ENCODE peak calls at places on chromosomes 13 and 19, in four cellular contexts. E is K562, H is H1, V is HepG2. W is an unnamed sample.
A peak's percentile ranks its signal among the peaks of the same experiment; 100 is the strongest.

GRCh38 chr13:35927554-35927953 is 203.6 kb downstream of the DCLK1 start:
- DNase-seq in V (no peak), H (no peak), E (no peak), W (no peak)

GRCh38 chr13:97506511-97506910 is 72.5 kb downstream of the RAP2A start:
- DNase-seq in V (no peak), H (no peak), E (no peak), W (no peak)

GRCh38 chr13:66887088-66887487 is 343.0 kb downstream of the PCDH9 start:
- DNase-seq in H (no peak), V (no peak), E (no peak), W (peak; percentile 13)

GRCh38 chr13:23980160-23980551 is 82.9 kb upstream of the C1QTNF9B start:
- DNase-seq in V (peak; percentile 12), E (peak; percentile 58), H (peak; percentile 38), W (no peak)

GRCh38 chr19:41206926-41207750 is 11.9 kb upstream of the AXL start:
- DNase-seq in V (no peak), E (peak; percentile 77), H (no peak), W (no peak)

GRCh38 chr19:29547361-29547960 is 21.7 kb downstream of the VSTM2B start:
- DNase-seq in V (no peak), E (no peak), H (no peak), W (no peak)

GRCh38 chr13:40477623-40478608 is 188.5 kb downstream of the FOXO1 start:
- DNase-seq in E (no peak), V (peak; percentile 75), H (no peak), W (no peak)

GRCh38 chr13:100274942-100275506 is 186.1 kb downstream of the PCCA start:
- DNase-seq in V (peak; percentile 3), E (peak; percentile 15), H (no peak), W (no peak)

GRCh38 chr13:44576396-44577235 is 486 bp upstream of the TSC22D1 start:
- DNase-seq in H (no peak), V (no peak), E (peak; percentile 18), W (no peak)

GRCh38 chr13:86464193-86464592 is 665.0 kb upstream of the SLITRK6 start:
- DNase-seq in H (no peak), V (no peak), E (no peak), W (no peak)

DNA sequence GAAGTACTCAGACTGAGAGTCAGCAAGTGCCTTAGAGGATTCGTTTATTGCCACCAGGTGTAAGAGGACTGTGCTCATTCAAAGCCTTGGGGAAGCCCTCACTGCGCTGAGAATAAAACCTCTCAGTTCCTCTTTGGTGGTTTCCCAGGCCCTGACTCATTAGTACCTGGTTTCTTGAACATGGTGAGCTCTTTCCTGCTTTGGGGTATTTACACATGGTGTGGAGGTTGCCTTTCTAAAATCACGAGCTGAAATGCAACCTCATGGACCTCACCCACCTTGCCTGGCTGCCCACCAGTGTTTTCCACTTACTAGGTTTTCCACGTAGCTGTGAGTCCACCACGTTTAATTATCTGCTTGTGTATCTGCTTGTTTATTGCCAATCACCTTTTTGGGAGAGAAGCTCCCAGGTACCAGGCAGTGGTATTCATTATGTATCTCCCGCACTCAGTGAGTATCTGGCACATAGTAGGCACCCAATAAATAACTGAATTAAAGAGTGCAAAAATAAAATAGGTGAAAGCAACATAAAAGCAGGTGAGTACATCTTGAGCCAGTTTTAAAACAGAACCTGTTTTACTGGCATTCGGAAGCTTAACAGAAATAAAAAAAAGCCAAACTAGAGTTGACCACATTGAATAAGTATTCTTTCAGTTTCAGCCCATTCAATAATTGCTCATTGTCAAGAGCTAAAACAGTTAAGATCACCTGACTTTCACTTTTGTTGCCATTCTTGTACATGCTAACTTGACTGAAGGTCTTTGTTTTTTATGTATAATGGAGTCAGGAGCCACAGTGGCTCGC is 533.0 kb downstream of the MYO16 start:
- DNase-seq in H (no peak), E (no peak), V (no peak), W (peak; percentile 98)
- TF ChIP-seq GABPA in H (no peak), E (no peak), V (no peak), W (peak; percentile 80)

GRCh38 chr13:33323766-33324525 is 38.4 kb upstream of the STARD13 start:
- DNase-seq in E (no peak), V (no peak), H (no peak), W (no peak)
- TF ChIP-seq CBX5 in E (no peak), V (no peak), H (no peak), W (no peak)

GRCh38 chr13:59047546-59047945 is 1116.2 kb downstream of the DIAPH3 start:
- DNase-seq in H (no peak), E (no peak), V (no peak), W (no peak)
- TF ChIP-seq GABPA in H (no peak), E (no peak), V (no peak), W (no peak)

GRCh38 chr13:111210082-111210481 is 95.0 kb downstream of the ARHGEF7 start:
- DNase-seq in E (no peak), V (no peak), H (no peak), W (no peak)

GRCh38 chr13:111210945-111211469 is 95.9 kb downstream of the ARHGEF7 start:
- DNase-seq in V (no peak), H (no peak), E (no peak), W (no peak)

GRCh38 chr13:111212517-111212873 is 97.4 kb downstream of the ARHGEF7 start:
- DNase-seq in E (no peak), V (no peak), H (no peak), W (no peak)

GRCh38 chr13:111210488-111210887 is 95.4 kb downstream of the ARHGEF7 start:
- DNase-seq in E (no peak), H (no peak), V (no peak), W (no peak)

DNA sequence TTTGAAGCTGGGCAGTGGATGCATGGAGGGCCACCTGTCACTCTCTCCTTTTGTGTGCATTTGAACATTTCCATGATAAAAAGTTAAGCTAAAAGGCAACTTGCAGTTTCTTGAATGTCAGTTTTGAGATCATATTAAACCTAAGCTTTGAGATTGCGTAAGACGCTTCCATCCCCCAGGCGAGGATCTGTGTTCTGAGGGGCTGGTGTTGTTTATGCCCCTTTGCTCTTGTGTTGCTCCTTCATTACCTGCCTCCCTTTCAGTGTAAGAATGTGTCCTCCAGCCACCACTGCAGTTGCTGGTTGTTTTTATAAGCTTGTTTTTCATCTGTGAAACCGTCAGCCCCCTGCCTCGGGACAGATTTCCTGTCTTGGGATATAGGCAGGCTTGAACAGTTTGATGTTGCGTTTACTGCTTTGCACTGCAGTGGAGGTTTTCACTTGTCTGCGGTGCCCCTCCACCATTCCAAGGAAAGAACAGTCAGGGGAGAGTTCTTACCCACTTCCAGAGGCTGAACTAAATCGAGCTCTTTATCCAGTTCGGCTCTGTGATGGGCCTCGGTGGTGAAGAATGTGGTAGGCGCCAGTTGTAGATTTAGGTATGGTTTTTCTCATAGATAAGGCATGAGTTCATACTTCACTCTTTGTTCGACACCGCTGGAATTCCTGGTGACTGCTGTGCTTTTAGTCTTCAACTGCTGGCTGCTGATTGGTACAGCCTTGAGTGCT is 96.8 kb downstream of the ARHGEF7 start:
- DNase-seq in H (peak; percentile 57), V (no peak), E (no peak), W (no peak)
- TF ChIP-seq CBX5 in H (no peak), V (no peak), E (no peak), W (no peak)